ENCODE peak calls at places on chromosomes 2 and 18, in seven cellular contexts. P is HCT116, A is K562, K is GM12878, U is HepG2, J is Panc1, X is SK-N-SH. V is an unnamed sample.

GRCh38 chr18:24055878-24056277 is 41.3 kb downstream of the TTC39C start:
- DNase-seq in J (no peak), K (no peak), P (no peak), A (no peak), U (no peak), X (peak; percentile 32), V (no peak)

GRCh38 chr2:212640428-212640827 is 101.8 kb upstream of the ERBB4 start:
- DNase-seq in U (no peak), X (no peak), P (peak; percentile 22), A (no peak), K (no peak), J (no peak), V (no peak)

GRCh38 chr18:48615566-48616401 is 77.0 kb downstream of the CTIF start:
- DNase-seq in J (no peak), U (no peak), X (no peak), A (peak; percentile 18), P (no peak), K (no peak), V (no peak)

GRCh38 chr2:112055110-112055832 is at the start of gene TMEM87B:
- DNase-seq in A (peak; percentile 90), J (peak; percentile 57), U (peak; percentile 91), X (peak; percentile 96), P (peak; percentile 87), K (peak; percentile 86), V (peak; percentile 91)

GRCh38 chr18:7601249-7601620 is 34.1 kb downstream of the PTPRM start:
- DNase-seq in U (no peak), A (no peak), J (no peak), X (no peak), K (no peak), P (no peak), V (no peak)

GRCh38 chr2:30664761-30665358 is 142.4 kb downstream of the CAPN13 start:
- DNase-seq in K (no peak), J (no peak), A (peak; percentile 24), X (no peak), P (peak; percentile 76), U (peak; percentile 41), V (no peak)

GRCh38 chr2:181679544-181679979 is 755 bp downstream of the NEUROD1 start:
- DNase-seq in J (no peak), U (no peak), K (no peak), P (no peak), X (no peak), A (no peak), V (no peak)

GRCh38 chr2:19914266-19914975 is 12.6 kb upstream of the TTC32 start:
- DNase-seq in P (no peak), K (no peak), X (no peak), U (no peak), J (no peak), A (no peak), V (no peak)

GRCh38 chr2:71263386-71263785 is 36.5 kb upstream of the PAIP2B start:
- DNase-seq in P (no peak), X (no peak), A (no peak), K (no peak), U (no peak), J (no peak), V (no peak)

GRCh38 chr2:146776589-146776988 is 1068.2 kb upstream of the ACVR2A start:
- DNase-seq in A (no peak), K (no peak), X (no peak), J (no peak), P (no peak), U (no peak), V (no peak)

GRCh38 chr2:239157766-239158165 is 243.1 kb downstream of the HDAC4 start:
- DNase-seq in A (peak; percentile 57), J (no peak), K (no peak), X (no peak), P (peak; percentile 8), U (no peak), V (peak; percentile 82)

GRCh38 chr18:11989966-11990380 is 8.7 kb downstream of the IMPA2 start:
- DNase-seq in J (no peak), U (no peak), K (no peak), A (no peak), P (no peak), X (no peak), V (no peak)

GRCh38 chr2:157173740-157174184 is 83.7 kb upstream of the GALNT5 start:
- DNase-seq in K (no peak), J (no peak), P (no peak), X (peak; percentile 4), A (no peak), U (no peak), V (no peak)

GRCh38 chr2:230410861-230411464 is 5.0 kb upstream of the SP100 start:
- DNase-seq in J (no peak), P (no peak), K (no peak), U (no peak), X (no peak), A (no peak), V (no peak)

GRCh38 chr2:32559136-32559535 is 68.7 kb upstream of the TTC27 start:
- DNase-seq in P (no peak), K (no peak), J (no peak), X (no peak), A (no peak), U (no peak), V (no peak)

GRCh38 chr2:174633621-174633927 is 36.0 kb upstream of the WIPF1 start:
- DNase-seq in U (no peak), P (no peak), J (no peak), X (no peak), K (no peak), A (no peak), V (no peak)

GRCh38 chr2:145655366-145655765 is 1135.4 kb upstream of the ZEB2 start:
- DNase-seq in P (no peak), X (no peak), J (no peak), K (no peak), A (no peak), U (no peak), V (no peak)

GRCh38 chr2:120765911-120766757 is 30.5 kb downstream of the GLI2 start:
- DNase-seq in X (peak; percentile 52), K (no peak), U (no peak), J (no peak), A (no peak), P (no peak), V (no peak)

GRCh38 chr2:136377423-136378382 is 259.8 kb upstream of the CXCR4 start:
- DNase-seq in P (no peak), A (no peak), U (no peak), X (no peak), K (no peak), J (no peak), V (peak; percentile 8)

GRCh38 chr2:72685666-72686065 is 140.2 kb downstream of the EXOC6B start:
- DNase-seq in A (no peak), J (no peak), X (no peak), P (no peak), U (no peak), K (no peak), V (no peak)

GRCh38 chr18:79936641-79937040 is 14.8 kb downstream of the SLC66A2 start:
- DNase-seq in K (no peak), X (no peak), U (peak; percentile 76), A (no peak), J (no peak), P (no peak), V (no peak)

DNA sequence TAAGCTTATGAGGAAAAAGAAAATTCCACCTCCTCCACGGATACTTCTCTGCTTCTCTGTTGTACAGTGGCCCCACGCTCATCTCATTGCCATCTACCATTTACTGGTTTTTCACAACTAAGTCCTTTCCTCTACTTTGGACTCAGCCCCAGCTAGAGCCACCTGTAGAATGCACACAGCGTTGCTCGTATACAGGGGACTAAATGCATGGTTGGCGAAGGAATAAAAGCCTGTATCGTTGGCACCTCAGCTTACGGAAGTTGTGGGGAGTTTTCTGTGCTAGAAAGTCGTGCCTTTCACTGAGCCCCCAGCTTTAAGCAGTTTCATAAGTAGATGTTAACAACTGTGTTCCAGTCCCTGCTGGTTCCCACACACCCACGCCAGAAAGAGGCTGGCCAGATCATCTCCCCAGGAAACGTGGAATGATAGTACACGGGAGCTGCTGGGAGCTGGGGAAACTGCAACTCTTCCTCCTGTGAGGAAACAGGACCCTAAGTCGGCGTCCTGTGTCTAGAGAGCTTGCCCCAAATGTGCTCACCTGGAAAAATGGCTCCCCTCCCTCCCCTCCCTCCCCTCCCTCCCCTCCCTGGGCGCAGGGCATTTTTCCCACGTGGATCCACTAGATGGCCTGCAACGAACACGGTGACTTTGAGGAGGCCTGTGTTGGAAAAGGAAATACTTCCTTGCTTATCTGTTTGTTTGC is 43.7 kb upstream of the RFX8 start:
- DNase-seq in J (no peak), K (no peak), U (peak; percentile 78), X (peak; percentile 59), A (peak; percentile 36), P (peak; percentile 40), V (no peak)
- TF ChIP-seq SIN3A in J (no peak), K (no peak), U (no peak), X (no peak), A (no peak), P (no peak), V (no peak)

DNA sequence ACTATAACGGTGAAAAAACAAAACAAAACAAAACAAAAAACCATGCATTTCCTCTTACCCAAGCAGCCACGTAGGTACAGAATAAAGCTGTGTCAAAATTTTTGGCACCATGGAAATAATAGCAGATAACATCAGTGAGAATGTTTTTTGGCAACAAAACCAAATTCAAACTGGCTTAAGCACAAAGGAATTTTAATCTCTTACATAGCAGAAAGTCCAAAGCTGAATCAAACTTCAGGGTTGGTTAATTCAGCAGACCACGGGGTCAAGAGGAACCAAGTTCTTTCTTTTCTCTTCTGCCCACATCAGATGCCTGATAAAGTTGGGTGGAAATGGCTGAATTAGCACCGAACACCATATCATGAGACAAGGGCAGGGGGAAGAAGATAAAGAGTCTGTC is 129.5 kb downstream of the PAX3 start:
- DNase-seq in U (no peak), A (no peak), P (no peak), X (no peak), J (no peak), K (no peak), V (no peak)
- TF ChIP-seq SIN3A in U (no peak), A (no peak), P (no peak), X (no peak), J (no peak), K (no peak), V (no peak)

GRCh38 chr2:144449028-144449406 is 70.9 kb downstream of the ZEB2 start:
- DNase-seq in K (no peak), A (no peak), J (no peak), U (no peak), X (no peak), P (no peak), V (no peak)

GRCh38 chr2:144447535-144447934 is 72.4 kb downstream of the ZEB2 start:
- DNase-seq in J (no peak), X (no peak), P (no peak), K (no peak), U (no peak), A (no peak), V (no peak)

GRCh38 chr2:144451443-144451842 is 68.5 kb downstream of the ZEB2 start:
- DNase-seq in J (no peak), P (no peak), U (no peak), X (no peak), K (no peak), A (no peak), V (no peak)

GRCh38 chr2:144446136-144446535 is 73.8 kb downstream of the ZEB2 start:
- DNase-seq in U (no peak), P (no peak), K (no peak), A (no peak), J (no peak), X (no peak), V (no peak)

GRCh38 chr2:144448389-144449027 is 71.4 kb downstream of the ZEB2 start:
- DNase-seq in U (no peak), J (no peak), P (no peak), X (no peak), A (no peak), K (no peak), V (no peak)
- TF ChIP-seq SIN3A in U (no peak), J (no peak), P (no peak), X (no peak), A (no peak), K (no peak), V (no peak)

GRCh38 chr18:74446178-74446577 is 10.9 kb downstream of the DIPK1C start:
- DNase-seq in P (no peak), K (no peak), A (no peak), X (no peak), U (no peak), J (no peak), V (no peak)
- TF ChIP-seq SIN3A in P (no peak), K (no peak), A (no peak), X (no peak), U (no peak), J (no peak), V (no peak)